ENCODE peak calls at places on chromosomes 12 and 14, in four cellular contexts. X, C, T and O are unnamed samples.

GRCh38 chr12:92505373-92506340 is 197.1 kb upstream of the PLEKHG7 start:
- DNase-seq in X (peak), T (no peak), C (no peak), O (peak)

GRCh38 chr12:6950944-6951540 is at the start of gene PTPN6:
- DNase-seq in X (peak), T (no peak), C (no peak), O (no peak)

GRCh38 chr12:104751594-104751993 is 206.5 kb downstream of the SLC41A2 start:
- DNase-seq in X (no peak), T (no peak), C (no peak), O (no peak)

GRCh38 chr12:113165521-113166450 is 16.3 kb downstream of the CFAP73 start:
- DNase-seq in T (no peak), C (peak), X (no peak), O (no peak)

GRCh38 chr12:129372876-129373275 is 519.6 kb downstream of the GLT1D1 start:
- DNase-seq in T (no peak), X (no peak), C (no peak), O (no peak)

GRCh38 chr12:51793201-51793600 is 55.3 kb downstream of the FIGNL2 start:
- DNase-seq in C (no peak), T (no peak), X (no peak), O (no peak)

GRCh38 chr12:123971770-123972447 is 722 bp downstream of the CCDC92 start:
- DNase-seq in C (peak), T (peak), X (peak), O (peak)

GRCh38 chr14:58151701-58152568 is at the start of gene ARMH4:
- DNase-seq in X (peak), T (peak), C (peak), O (peak)

GRCh38 chr14:94617988-94618822 is 6.0 kb downstream of the SERPINA3 start:
- DNase-seq in C (no peak), T (no peak), X (no peak), O (no peak)

GRCh38 chr14:99788713-99789112 is 4.5 kb upstream of the EML1 start:
- DNase-seq in C (no peak), T (no peak), X (no peak), O (no peak)

GRCh38 chr12:108523365-108523764 is 8.3 kb downstream of the FICD start:
- DNase-seq in C (no peak), X (no peak), T (no peak), O (no peak)

GRCh38 chr14:32561520-32561919 is 232.4 kb downstream of the AKAP6 start:
- DNase-seq in X (no peak), T (no peak), C (peak), O (no peak)

GRCh38 chr12:117109943-117110342 is 10.7 kb upstream of the TESC start:
- DNase-seq in C (no peak), T (no peak), X (no peak), O (no peak)

GRCh38 chr14:93537962-93538361 is 107.2 kb downstream of the UNC79 start:
- DNase-seq in C (no peak), T (no peak), X (no peak), O (no peak)

GRCh38 chr12:31868980-31869379 is 90.2 kb upstream of the RESF1 start:
- DNase-seq in C (no peak), X (no peak), T (peak), O (no peak)

GRCh38 chr12:3661028-3661427 is 91.9 kb downstream of the CRACR2A start:
- DNase-seq in T (no peak), X (no peak), C (no peak), O (no peak)

GRCh38 chr14:50052517-50052916 is 63.9 kb downstream of the VCPKMT start:
- DNase-seq in T (no peak), C (no peak), X (no peak), O (no peak)

GRCh38 chr12:1912580-1913376 is 5.7 kb downstream of the CACNA2D4 start:
- DNase-seq in X (no peak), C (peak), T (peak), O (no peak)

GRCh38 chr12:55619352-55620138 is 17.1 kb upstream of the OR10P1 start:
- DNase-seq in T (peak), X (peak), C (peak), O (no peak)

GRCh38 chr12:124637586-124637985 is 70.2 kb upstream of the NCOR2 start:
- DNase-seq in C (peak), X (no peak), T (no peak), O (no peak)

GRCh38 chr14:55374771-55375170 is 36.9 kb downstream of the ATG14 start:
- DNase-seq in C (no peak), X (no peak), T (no peak), O (no peak)

GRCh38 chr14:89640141-89640540 is 223.1 kb upstream of the FOXN3 start:
- DNase-seq in C (no peak), T (no peak), X (no peak), O (no peak)

GRCh38 chr12:47107926-47108325 is 28.2 kb upstream of the AMIGO2 start:
- DNase-seq in T (no peak), C (no peak), X (no peak), O (no peak)

GRCh38 chr14:103856105-103856504 is 8.7 kb upstream of the PPP1R13B start:
- DNase-seq in C (peak), X (no peak), T (no peak), O (no peak)

GRCh38 chr12:6547987-6548386 is 7.9 kb downstream of the IFFO1 start:
- DNase-seq in C (peak), X (no peak), T (no peak), O (no peak)

GRCh38 chr12:108559748-108560147 is 1.2 kb downstream of the SART3 start:
- DNase-seq in C (no peak), T (no peak), X (no peak), O (no peak)

GRCh38 chr12:121773011-121773777 is 20.3 kb downstream of the RHOF start:
- DNase-seq in C (peak), T (peak), X (peak), O (peak)

GRCh38 chr12:110818511-110818910 is 28.3 kb upstream of the CCDC63 start:
- DNase-seq in X (no peak), T (no peak), C (no peak), O (no peak)

GRCh38 chr12:132116709-132117557 is 27.2 kb downstream of the DDX51 start:
- DNase-seq in T (no peak), C (no peak), X (no peak), O (no peak)

GRCh38 chr14:85519661-85520305 is 10.2 kb upstream of the FLRT2 start:
- DNase-seq in C (no peak), X (no peak), T (no peak), O (no peak)

GRCh38 chr14:19838433-19838832 is 34.9 kb downstream of the OR4N2 start:
- DNase-seq in C (no peak), X (no peak), T (no peak), O (no peak)

GRCh38 chr14:55707365-55707804 is 127.4 kb downstream of the KTN1 start:
- DNase-seq in C (no peak), T (peak), X (no peak), O (no peak)

GRCh38 chr14:92726135-92726932 is 22.1 kb downstream of the LGMN start:
- DNase-seq in C (peak), T (peak), X (peak), O (no peak)

GRCh38 chr12:30823764-30824163 is 69.0 kb upstream of the CAPRIN2 start:
- DNase-seq in X (no peak), C (no peak), T (no peak), O (no peak)

GRCh38 chr14:105207460-105207901 is 26.4 kb upstream of the NUDT14 start:
- DNase-seq in T (no peak), X (no peak), C (peak), O (no peak)

GRCh38 chr14:92716131-92716530 is 32.3 kb downstream of the LGMN start:
- DNase-seq in T (no peak), C (no peak), X (no peak), O (no peak)

GRCh38 chr12:4240161-4240783 is 33.3 kb upstream of the CCND2 start:
- DNase-seq in C (no peak), T (no peak), X (no peak), O (no peak)

GRCh38 chr14:94132285-94132887 is 3.0 kb upstream of the IFI27L2 start:
- DNase-seq in C (peak), X (peak), T (peak), O (peak)